ENCODE peak calls at places on chromosome 7, in six cellular contexts. A, P, B, T, V and C are unnamed samples. For H3K4me1, the result is how much of the 10 kb centered on the place peaks cover.

GRCh38 chr7:38070718-38071117 is 107.3 kb upstream of the STARD3NL start:
- ATAC-seq in A (no peak), P (peak), B (no peak), T (no peak), V (peak), C (no peak)

GRCh38 chr7:134710854-134711624 is 64.4 kb downstream of the BPGM start:
- ATAC-seq in A (no peak), P (peak), B (peak), T (peak), V (peak), C (peak)

GRCh38 chr7:5479133-5479745 is 55.6 kb upstream of the TNRC18 start:
- ATAC-seq in A (no peak), P (no peak), B (no peak), T (no peak), V (no peak), C (no peak)

GRCh38 chr7:131690446-131690845 is 134.0 kb upstream of the PODXL start:
- ATAC-seq in A (no peak), P (no peak), B (no peak), T (no peak), V (no peak), C (no peak)

GRCh38 chr7:21947056-21947455 is 1.4 kb upstream of the CDCA7L start:
- ATAC-seq in A (no peak), P (no peak), B (no peak), T (no peak), V (no peak), C (no peak)

GRCh38 chr7:25846722-25847121 is 305.3 kb upstream of the NFE2L3 start:
- ATAC-seq in A (peak), P (peak), B (peak), T (no peak), V (peak), C (peak)

GRCh38 chr7:40298421-40298820 is 163.6 kb downstream of the SUGCT start:
- ATAC-seq in A (no peak), P (no peak), B (no peak), T (no peak), V (no peak), C (no peak)

GRCh38 chr7:30734497-30734896 is 17.4 kb upstream of the INMT start:
- ATAC-seq in A (no peak), P (no peak), B (no peak), T (no peak), V (no peak), C (no peak)

GRCh38 chr7:153886506-153887391 is 165.4 kb upstream of the DPP6 start:
- ATAC-seq in A (no peak), P (no peak), B (peak), T (no peak), V (peak), C (peak)

GRCh38 chr7:73870041-73870492 is 9.1 kb downstream of the TMEM270 start:
- ATAC-seq in A (peak), P (peak), B (no peak), T (no peak), V (no peak), C (no peak)

GRCh38 chr7:149006345-149006725 is 22.0 kb downstream of the PDIA4 start:
- ATAC-seq in A (no peak), P (no peak), B (no peak), T (no peak), V (no peak), C (no peak)

GRCh38 chr7:71650653-71651337 is 518.9 kb downstream of the GALNT17 start:
- ATAC-seq in A (peak), P (no peak), B (no peak), T (no peak), V (no peak), C (no peak)

GRCh38 chr7:104878577-104878976 is 135.4 kb upstream of the KMT2E start:
- ATAC-seq in A (no peak), P (no peak), B (no peak), T (no peak), V (no peak), C (no peak)

GRCh38 chr7:31443457-31443856 is 70.4 kb upstream of the ITPRID1 start:
- ATAC-seq in A (no peak), P (peak), B (peak), T (peak), V (peak), C (no peak)

GRCh38 chr7:127922661-127923060 is 108.6 kb downstream of the LRRC4 start:
- ATAC-seq in A (no peak), P (no peak), B (no peak), T (no peak), V (no peak), C (no peak)

GRCh38 chr7:132596588-132596987 is 20.3 kb upstream of the PLXNA4 start:
- ATAC-seq in A (no peak), P (no peak), B (no peak), T (no peak), V (no peak), C (no peak)

GRCh38 chr7:17098515-17098914 is 199.9 kb upstream of the AHR start:
- ATAC-seq in A (no peak), P (no peak), B (peak), T (no peak), V (peak), C (no peak)

GRCh38 chr7:26987338-26987737 is 108.5 kb downstream of the HOXA1 start:
- ATAC-seq in A (no peak), P (no peak), B (no peak), T (no peak), V (no peak), C (no peak)

GRCh38 chr7:32043688-32044087 is 26.5 kb downstream of the PDE1C start:
- ATAC-seq in A (no peak), P (no peak), B (no peak), T (no peak), V (no peak), C (no peak)

GRCh38 chr7:48511021-48511579 is 339.8 kb downstream of the ABCA13 start:
- ATAC-seq in A (no peak), P (no peak), B (no peak), T (no peak), V (no peak), C (no peak)

GRCh38 chr7:138752568-138753518 is 45.0 kb upstream of the TMEM213 start:
- ATAC-seq in A (no peak), P (peak), B (peak), T (peak), V (peak), C (peak)

GRCh38 chr7:138748666-138749065 is 47.5 kb upstream of the SVOPL start:
- ATAC-seq in A (no peak), P (no peak), B (no peak), T (no peak), V (no peak), C (no peak)

GRCh38 chr7:138753611-138754010 is 44.2 kb upstream of the TMEM213 start:
- ATAC-seq in A (no peak), P (no peak), B (no peak), T (no peak), V (no peak), C (no peak)

GRCh38 chr7:138750473-138750872 is 47.3 kb upstream of the TMEM213 start:
- ATAC-seq in A (no peak), P (no peak), B (no peak), T (no peak), V (peak), C (no peak)

GRCh38 chr7:138750926-138751464 is 46.8 kb upstream of the TMEM213 start:
- ATAC-seq in A (no peak), P (no peak), B (no peak), T (no peak), V (no peak), C (no peak)
- H3K27ac ChIP-seq in A (no peak), P (no peak), B (no peak), T (no peak), V (no peak), C (no peak)

GRCh38 chr7:33813331-33813730 is 92.0 kb upstream of the BMPER start:
- ATAC-seq in A (no peak), P (no peak), B (no peak), T (no peak), V (no peak), C (no peak)

GRCh38 chr7:33814958-33815735 is 90.2 kb upstream of the BMPER start:
- ATAC-seq in A (no peak), P (peak), B (no peak), T (no peak), V (no peak), C (no peak)

GRCh38 chr7:33809218-33809617 is 96.1 kb upstream of the BMPER start:
- ATAC-seq in A (no peak), P (no peak), B (no peak), T (no peak), V (peak), C (no peak)

GRCh38 chr7:33816106-33816505 is 89.2 kb upstream of the BMPER start:
- ATAC-seq in A (no peak), P (no peak), B (no peak), T (no peak), V (no peak), C (no peak)

GRCh38 chr7:33814400-33814799 is 90.9 kb upstream of the BMPER start:
- ATAC-seq in A (no peak), P (peak), B (no peak), T (no peak), V (no peak), C (no peak)
- H3K4me3 ChIP-seq in A (peak), P (peak), B (no peak), T (no peak), V (no peak), C (peak)

GRCh38 chr7:107065929-107066247 is 21.4 kb downstream of the PRKAR2B start:
- ATAC-seq in A (no peak), P (peak), B (no peak), T (no peak), V (no peak), C (peak)

GRCh38 chr7:107063245-107064120 is 19.0 kb downstream of the PRKAR2B start:
- ATAC-seq in A (no peak), P (no peak), B (no peak), T (no peak), V (no peak), C (no peak)

GRCh38 chr7:107059468-107059867 is 15.0 kb downstream of the PRKAR2B start:
- ATAC-seq in A (no peak), P (no peak), B (no peak), T (no peak), V (no peak), C (no peak)

GRCh38 chr7:107068156-107068555 is 23.7 kb downstream of the PRKAR2B start:
- ATAC-seq in A (no peak), P (no peak), B (no peak), T (no peak), V (no peak), C (no peak)

GRCh38 chr7:107064255-107064654 is 19.8 kb downstream of the PRKAR2B start:
- ATAC-seq in A (no peak), P (no peak), B (no peak), T (no peak), V (no peak), C (no peak)
- H3K4me1 ChIP-seq in A (under half), P (under half), B (under half), T (under half), V (under half), C (under half)

GRCh38 chr7:117024811-117025210 is 71.5 kb downstream of the ST7 start:
- ATAC-seq in A (no peak), P (no peak), B (no peak), T (no peak), V (no peak), C (no peak)
- H3K27ac ChIP-seq in A (no peak), P (no peak), B (no peak), T (no peak), V (no peak), C (no peak)

GRCh38 chr7:100894860-100895700 is 608 bp downstream of the ACHE start:
- ATAC-seq in A (no peak), P (peak), B (peak), T (peak), V (peak), C (no peak)

GRCh38 chr7:100896743-100897051 is 1.0 kb upstream of the ACHE start:
- ATAC-seq in A (no peak), P (no peak), B (no peak), T (peak), V (peak), C (peak)

GRCh38 chr7:100895701-100895955 is at the start of gene ACHE:
- ATAC-seq in A (no peak), P (peak), B (peak), T (peak), V (peak), C (no peak)

GRCh38 chr7:100897111-100897608 is 1.5 kb upstream of the ACHE start:
- ATAC-seq in A (peak), P (peak), B (peak), T (peak), V (peak), C (peak)

DNA sequence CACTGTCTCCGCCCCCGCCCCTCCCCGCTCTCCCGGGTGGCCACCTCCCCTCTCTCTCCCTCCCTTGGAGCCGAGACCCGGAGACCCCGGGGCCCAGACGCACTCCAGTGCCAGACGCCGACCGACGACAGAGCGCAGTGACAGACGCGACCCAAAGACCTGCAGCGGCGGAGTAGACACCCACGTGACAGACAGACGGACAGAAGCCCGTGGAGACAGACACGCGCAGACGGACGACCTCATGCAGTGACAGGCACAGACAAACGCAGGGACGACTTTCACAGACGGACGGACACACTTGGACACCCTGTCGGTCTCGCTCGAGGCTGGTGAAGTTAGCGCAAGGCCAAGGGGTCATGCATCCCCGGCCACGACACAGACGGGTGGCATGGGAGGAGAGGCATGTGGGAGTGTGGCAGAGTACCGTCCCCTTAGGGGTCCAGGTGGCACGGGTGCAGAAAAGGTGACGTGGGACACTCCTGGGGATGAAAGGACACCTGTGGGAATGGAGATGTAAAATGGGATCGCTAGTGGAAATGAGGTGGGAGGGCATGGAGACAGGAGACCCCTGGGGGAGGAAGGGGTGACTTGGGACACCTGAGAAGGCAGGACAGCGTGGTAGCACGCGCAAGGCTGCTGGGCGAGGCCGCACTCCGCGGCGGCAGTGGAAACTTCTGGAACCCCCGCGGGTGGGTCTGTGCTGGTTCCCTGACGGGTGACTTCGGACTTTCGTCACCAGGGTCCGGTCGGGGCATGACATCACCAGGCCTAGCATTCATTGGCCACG is 461 bp upstream of the ACHE start:
- ATAC-seq in A (no peak), P (peak), B (peak), T (peak), V (peak), C (peak)
- H3K4me3 ChIP-seq in A (peak), P (peak), B (peak), T (peak), V (peak), C (no peak)

GRCh38 chr7:55130554-55131198 is 111.9 kb downstream of the EGFR start:
- ATAC-seq in A (no peak), P (no peak), B (peak), T (no peak), V (peak), C (peak)
- H3K4me1 ChIP-seq in A (under half), P (under half), B (half or more), T (under half), V (half or more), C (under half)